ENCODE peak calls at places on chromosomes 6 and 20, in nine cellular contexts. Q is astrocyte of the cerebellum; T is stimulated activated CD4-positive, alpha-beta T cell treated with anti-CD3 and anti-CD28 coated beads, Interleukin-4, amount 100 ng/mL, for 4 hours; D is adrenal gland; B is activated CD4-positive, alpha-beta T cell treated with anti-CD3 and anti-CD28 coated beads for 24 hours; X is EH; F is NCI-H1417; S is CD8-positive, alpha-beta T cell; C is upper lobe of right lung. Y is an unnamed sample.

GRCh38 chr6:152233547-152234320 is 403.4 kb downstream of the SYNE1 start:
- DNase-seq in Q (no peak), T (no peak), D (no peak), B (no peak), X (no peak), F (no peak), S (no peak), C (no peak), Y (no peak)

GRCh38 chr20:21767739-21768223 is 62.3 kb downstream of the PAX1 start:
- DNase-seq in Q (no peak), T (no peak), D (peak), B (no peak), X (no peak), F (no peak), S (no peak), C (peak), Y (no peak)

GRCh38 chr6:80271074-80271473 is 164.6 kb downstream of the BCKDHB start:
- DNase-seq in Q (no peak), T (no peak), D (no peak), B (no peak), X (no peak), F (no peak), S (no peak), C (no peak), Y (no peak)

GRCh38 chr6:39049575-39050283 is 1.1 kb downstream of the GLP1R start:
- DNase-seq in Q (no peak), T (no peak), D (peak), B (no peak), X (no peak), F (no peak), S (no peak), C (peak), Y (no peak)

GRCh38 chr20:37276494-37277252 is 12.8 kb upstream of the MANBAL start:
- DNase-seq in Q (peak), T (no peak), D (peak), B (no peak), X (peak), F (peak), S (no peak), C (no peak), Y (peak)

GRCh38 chr6:98670045-98670746 is 164.2 kb upstream of the POU3F2 start:
- DNase-seq in Q (no peak), T (no peak), D (no peak), B (no peak), X (no peak), F (no peak), S (no peak), C (no peak), Y (no peak)

GRCh38 chr20:33559994-33560393 is 70.1 kb downstream of the CBFA2T2 start:
- DNase-seq in Q (no peak), T (no peak), D (no peak), B (no peak), X (no peak), F (peak), S (no peak), C (no peak), Y (no peak)

GRCh38 chr6:84033523-84034451 is at the start of gene MRAP2:
- DNase-seq in Q (no peak), T (no peak), D (no peak), B (peak), X (peak), F (peak), S (no peak), C (peak), Y (no peak)

GRCh38 chr6:31687860-31688693 is 7.2 kb upstream of the LY6G5C start:
- DNase-seq in Q (no peak), T (no peak), D (no peak), B (no peak), X (no peak), F (no peak), S (no peak), C (no peak), Y (no peak)

GRCh38 chr6:27295301-27296079 is 16.6 kb downstream of the POM121L2 start:
- DNase-seq in Q (no peak), T (no peak), D (no peak), B (no peak), X (peak), F (no peak), S (no peak), C (no peak), Y (no peak)

GRCh38 chr20:57685134-57685851 is 24.5 kb downstream of the PMEPA1 start:
- DNase-seq in Q (no peak), T (no peak), D (no peak), B (no peak), X (no peak), F (peak), S (no peak), C (no peak), Y (no peak)